ENCODE peak calls at places on chromosomes 13 and 19, in eight cellular contexts. I is AG08396; L is MCF 10A; M is neural progenitor cell; Q is stimulated activated CD4-positive, alpha-beta T cell treated with anti-CD3 and anti-CD28 coated beads, TNF-alpha, amount 100 ng/mL, for 4 hours; A is EH; E is kidney tubule cell; S is PC-3. F is an unnamed sample.

GRCh38 chr19:10748924-10749434 is 31.1 kb downstream of the DNM2 start:
- DNase-seq in S (peak; percentile 90), I (no peak), Q (no peak), M (no peak), L (peak; percentile 69), A (peak; percentile 18), E (peak; percentile 88), F (peak; percentile 86)

GRCh38 chr19:22137791-22138190 is 59.0 kb downstream of the ZNF676 start:
- DNase-seq in M (no peak), Q (no peak), L (no peak), A (no peak), S (no peak), I (no peak), E (no peak), F (no peak)

GRCh38 chr13:39052944-39053343 is 14.7 kb downstream of the NHLRC3 start:
- DNase-seq in A (no peak), E (no peak), I (no peak), M (no peak), Q (no peak), L (no peak), S (no peak), F (no peak)

GRCh38 chr13:75250526-75251183 is 231.3 kb downstream of the TBC1D4 start:
- DNase-seq in S (no peak), I (peak; percentile 27), M (no peak), Q (no peak), L (peak; percentile 61), A (peak; percentile 44), E (peak; percentile 47), F (no peak)

GRCh38 chr13:30864352-30865130 is 41.5 kb upstream of the MEDAG start:
- DNase-seq in E (peak; percentile 61), S (no peak), M (peak; percentile 18), L (no peak), Q (no peak), A (peak; percentile 95), I (no peak), F (no peak)

GRCh38 chr19:6076675-6077463 is 33.4 kb downstream of the RFX2 start:
- DNase-seq in L (peak; percentile 82), I (peak; percentile 75), E (peak; percentile 53), M (no peak), S (peak; percentile 82), Q (no peak), A (peak; percentile 96), F (no peak)

GRCh38 chr19:38115264-38115802 is 108.7 kb downstream of the DPF1 start:
- DNase-seq in E (no peak), I (no peak), L (no peak), M (no peak), Q (no peak), A (peak; percentile 6), S (no peak), F (no peak)

GRCh38 chr19:3494559-3494958 is 5.9 kb downstream of the DOHH start:
- DNase-seq in A (no peak), M (no peak), S (no peak), E (no peak), L (no peak), I (no peak), Q (peak; percentile 50), F (no peak)

GRCh38 chr13:35309711-35310110 is 166.8 kb downstream of the MAB21L1 start:
- DNase-seq in L (no peak), Q (no peak), M (no peak), A (no peak), I (no peak), E (no peak), S (no peak), F (no peak)

GRCh38 chr13:25281193-25281936 is 5.9 kb downstream of the MTMR6 start:
- DNase-seq in A (no peak), Q (no peak), E (no peak), I (no peak), S (no peak), M (no peak), L (no peak), F (no peak)

GRCh38 chr13:30998548-30999140 is 66.2 kb downstream of the TEX26 start:
- DNase-seq in S (no peak), L (no peak), Q (no peak), I (peak; percentile 46), M (peak; percentile 27), A (peak; percentile 65), E (no peak), F (no peak)

GRCh38 chr13:44231786-44232516 is 141.7 kb upstream of the SERP2 start:
- DNase-seq in M (no peak), S (peak; percentile 97), E (peak; percentile 97), Q (no peak), L (peak; percentile 99), I (peak; percentile 81), A (peak; percentile 87), F (peak; percentile 67)

GRCh38 chr19:15104411-15104810 is 2.8 kb upstream of the SYDE1 start:
- DNase-seq in M (no peak), A (no peak), I (no peak), Q (no peak), S (no peak), E (no peak), L (no peak), F (no peak)

GRCh38 chr19:31533114-31533513 is 183.9 kb upstream of the TSHZ3 start:
- DNase-seq in E (no peak), A (no peak), Q (no peak), M (no peak), L (no peak), I (no peak), S (no peak), F (no peak)

GRCh38 chr13:51895906-51896888 is 34.4 kb downstream of the CCDC70 start:
- DNase-seq in E (peak; percentile 58), S (peak; percentile 57), I (peak; percentile 76), Q (peak; percentile 13), L (peak; percentile 58), A (peak; percentile 60), M (peak; percentile 74), F (peak; percentile 63)

GRCh38 chr13:27619711-27620376 is 485 bp downstream of the LNX2 start:
- DNase-seq in M (no peak), E (peak; percentile 53), I (peak; percentile 62), L (peak; percentile 23), Q (peak; percentile 10), A (peak; percentile 51), S (peak; percentile 29), F (no peak)

GRCh38 chr19:40831502-40832430 is 18.5 kb downstream of the CYP2A6 start:
- DNase-seq in L (peak; percentile 99), S (peak; percentile 92), Q (no peak), M (no peak), A (peak; percentile 99), E (peak; percentile 53), I (peak; percentile 82), F (no peak)

GRCh38 chr19:15240539-15240938 is 8.3 kb upstream of the EPHX3 start:
- DNase-seq in S (no peak), I (no peak), L (no peak), A (no peak), M (no peak), E (no peak), Q (no peak), F (no peak)

GRCh38 chr13:42876810-42877550 is 95.6 kb downstream of the FAM216B start:
- DNase-seq in M (no peak), L (peak; percentile 69), E (peak; percentile 18), S (peak; percentile 68), Q (no peak), I (no peak), A (peak; percentile 71), F (no peak)

GRCh38 chr13:70108276-70108845 is at the start of gene KLHL1:
- DNase-seq in Q (no peak), L (no peak), E (peak; percentile 9), S (no peak), I (no peak), A (no peak), M (peak; percentile 28), F (no peak)

GRCh38 chr19:2969104-2969504 is 8.3 kb upstream of the TLE6 start:
- DNase-seq in I (no peak), E (no peak), Q (no peak), L (no peak), M (no peak), S (no peak), A (no peak), F (no peak)

GRCh38 chr13:43574601-43575000 is 212.2 kb downstream of the ENOX1 start:
- DNase-seq in M (no peak), A (no peak), L (no peak), S (no peak), E (no peak), Q (no peak), I (no peak), F (no peak)

GRCh38 chr19:16111909-16112752 is 442 bp downstream of the RAB8A start:
- DNase-seq in M (no peak), Q (no peak), E (no peak), A (no peak), S (no peak), L (no peak), I (no peak), F (no peak)